ENCODE peak calls at places on chromosomes 2 and 18, in eight cellular contexts. X, R, Y, P, D, Z, V and W are unnamed samples.

GRCh38 chr2:27651056-27651455 is 12.4 kb downstream of the SUPT7L start:
- DNase-seq in X (no peak), R (no peak), Y (no peak), P (no peak), D (no peak), Z (no peak), V (no peak), W (no peak)

GRCh38 chr2:14700753-14701152 is 68.2 kb downstream of the LRATD1 start:
- DNase-seq in X (peak), R (peak), Y (no peak), P (no peak), D (no peak), Z (no peak), V (no peak), W (no peak)

GRCh38 chr2:196040218-196040617 is 28.4 kb downstream of the DNAH7 start:
- DNase-seq in X (no peak), R (no peak), Y (no peak), P (no peak), D (no peak), Z (no peak), V (no peak), W (no peak)

GRCh38 chr2:190277234-190278112 is 42.2 kb downstream of the HIBCH start:
- DNase-seq in X (peak), R (no peak), Y (no peak), P (no peak), D (peak), Z (peak), V (no peak), W (peak)

GRCh38 chr2:7384773-7385349 is 467.6 kb downstream of the RNF144A start:
- DNase-seq in X (no peak), R (no peak), Y (no peak), P (no peak), D (no peak), Z (no peak), V (no peak), W (no peak)

GRCh38 chr2:71683070-71683469 is 229.7 kb downstream of the DYSF start:
- DNase-seq in X (no peak), R (no peak), Y (no peak), P (no peak), D (no peak), Z (no peak), V (no peak), W (peak)

GRCh38 chr2:172447811-172448493 is 20.6 kb downstream of the ITGA6 start:
- DNase-seq in X (no peak), R (no peak), Y (no peak), P (no peak), D (no peak), Z (no peak), V (no peak), W (no peak)

GRCh38 chr2:140600116-140600515 is 1530.7 kb downstream of the LRP1B start:
- DNase-seq in X (no peak), R (no peak), Y (no peak), P (no peak), D (no peak), Z (peak), V (no peak), W (no peak)

GRCh38 chr2:46306320-46306719 is 9.1 kb downstream of the EPAS1 start:
- DNase-seq in X (peak), R (no peak), Y (no peak), P (peak), D (no peak), Z (peak), V (no peak), W (no peak)

GRCh38 chr2:113077921-113078320 is 10.2 kb downstream of the IL1F10 start:
- DNase-seq in X (peak), R (no peak), Y (no peak), P (peak), D (no peak), Z (no peak), V (peak), W (no peak)

GRCh38 chr2:74250189-74250631 is 51.8 kb downstream of the MTHFD2 start:
- DNase-seq in X (peak), R (no peak), Y (peak), P (no peak), D (peak), Z (peak), V (no peak), W (peak)

GRCh38 chr18:36622610-36623009 is 206.2 kb downstream of the TPGS2 start:
- DNase-seq in X (no peak), R (no peak), Y (no peak), P (no peak), D (no peak), Z (no peak), V (no peak), W (no peak)

GRCh38 chr2:178681081-178681480 is 126.1 kb downstream of the TTN start:
- DNase-seq in X (no peak), R (no peak), Y (no peak), P (no peak), D (no peak), Z (no peak), V (no peak), W (no peak)

GRCh38 chr2:20178404-20179178 is 46.3 kb downstream of the SDC1 start:
- DNase-seq in X (no peak), R (no peak), Y (no peak), P (no peak), D (no peak), Z (no peak), V (no peak), W (no peak)

GRCh38 chr2:145136702-145137101 is 616.8 kb upstream of the ZEB2 start:
- DNase-seq in X (no peak), R (no peak), Y (no peak), P (no peak), D (no peak), Z (no peak), V (no peak), W (no peak)

GRCh38 chr2:26150243-26150642 is 22.6 kb upstream of the GAREM2 start:
- DNase-seq in X (no peak), R (no peak), Y (no peak), P (no peak), D (no peak), Z (no peak), V (no peak), W (no peak)

GRCh38 chr2:199806179-199806578 is 44.8 kb downstream of the FTCDNL1 start:
- DNase-seq in X (no peak), R (peak), Y (no peak), P (no peak), D (no peak), Z (no peak), V (no peak), W (no peak)

GRCh38 chr18:75548353-75548752 is 120.8 kb upstream of the SMIM21 start:
- DNase-seq in X (peak), R (no peak), Y (no peak), P (no peak), D (no peak), Z (peak), V (no peak), W (peak)

GRCh38 chr18:11224166-11224565 is 74.8 kb upstream of the PIEZO2 start:
- DNase-seq in X (no peak), R (no peak), Y (no peak), P (no peak), D (no peak), Z (no peak), V (no peak), W (no peak)

GRCh38 chr2:64330691-64331429 is 123.1 kb upstream of the LGALSL start:
- DNase-seq in X (peak), R (peak), Y (peak), P (peak), D (peak), Z (peak), V (peak), W (peak)

GRCh38 chr2:212939777-212940531 is 211.5 kb downstream of the IKZF2 start:
- DNase-seq in X (peak), R (no peak), Y (no peak), P (peak), D (no peak), Z (no peak), V (no peak), W (no peak)

GRCh38 chr18:55416791-55417190 is 171.2 kb downstream of the TCF4 start:
- DNase-seq in X (no peak), R (no peak), Y (no peak), P (no peak), D (no peak), Z (no peak), V (no peak), W (no peak)

GRCh38 chr18:48124857-48125626 is 194.6 kb upstream of the SMAD2 start:
- DNase-seq in X (no peak), R (no peak), Y (peak), P (no peak), D (peak), Z (no peak), V (no peak), W (no peak)

GRCh38 chr2:210481601-210482124 is 5.1 kb upstream of the LANCL1 start:
- DNase-seq in X (no peak), R (no peak), Y (no peak), P (peak), D (no peak), Z (no peak), V (no peak), W (no peak)

GRCh38 chr2:180787330-180787729 is 193.1 kb upstream of the UBE2E3 start:
- DNase-seq in X (no peak), R (no peak), Y (no peak), P (no peak), D (no peak), Z (no peak), V (no peak), W (no peak)

GRCh38 chr2:2646312-2647051 is 315.4 kb upstream of the MYT1L start:
- DNase-seq in X (peak), R (no peak), Y (peak), P (no peak), D (no peak), Z (no peak), V (no peak), W (peak)

GRCh38 chr2:74043345-74044329 is 58.9 kb downstream of the TET3 start:
- DNase-seq in X (no peak), R (no peak), Y (no peak), P (no peak), D (no peak), Z (no peak), V (no peak), W (no peak)

GRCh38 chr2:150672311-150672710 is 184.8 kb upstream of the RND3 start:
- DNase-seq in X (no peak), R (no peak), Y (no peak), P (no peak), D (no peak), Z (no peak), V (no peak), W (no peak)

GRCh38 chr2:217642944-217643343 is 359.9 kb downstream of the TNS1 start:
- DNase-seq in X (no peak), R (no peak), Y (no peak), P (no peak), D (no peak), Z (no peak), V (no peak), W (no peak)

GRCh38 chr18:75140296-75140695 is 68.6 kb downstream of the PTGR3 start:
- DNase-seq in X (no peak), R (no peak), Y (no peak), P (no peak), D (no peak), Z (no peak), V (no peak), W (no peak)

GRCh38 chr2:174120346-174120745 is 128.0 kb downstream of the OLA1 start:
- DNase-seq in X (peak), R (no peak), Y (peak), P (peak), D (no peak), Z (no peak), V (no peak), W (no peak)

GRCh38 chr2:100818606-100819364 is 1.2 kb upstream of the NPAS2 start:
- DNase-seq in X (peak), R (peak), Y (peak), P (peak), D (no peak), Z (peak), V (no peak), W (no peak)

GRCh38 chr18:31791817-31792579 is 31.3 kb upstream of the SLC25A52 start:
- DNase-seq in X (no peak), R (no peak), Y (no peak), P (no peak), D (peak), Z (no peak), V (no peak), W (peak)

GRCh38 chr2:54088191-54088634 is 27.2 kb upstream of the ACYP2 start:
- DNase-seq in X (no peak), R (no peak), Y (no peak), P (no peak), D (no peak), Z (peak), V (no peak), W (no peak)

GRCh38 chr2:193528458-193528857 is 1333.7 kb upstream of the TMEFF2 start:
- DNase-seq in X (no peak), R (no peak), Y (no peak), P (no peak), D (no peak), Z (no peak), V (no peak), W (peak)